ENCODE peak calls at places on chromosomes 13 and 19, in six cellular contexts. Y is iris pigment epithelial cell; I is activated T-cell treated with anti-CD3 and anti-CD28 coated beads, Interleukin-2, amount 50 U/mL, for 48 hours; E is stimulated activated CD8-positive, alpha-beta memory T cell treated with anti-CD3 and anti-CD28 coated beads, Interleukin-4, amount 100 ng/mL, for 1 hour; X is HuH-7; J is NB4. C is an unnamed sample.

GRCh38 chr19:572891-573825 is 762 bp downstream of the BSG start:
- DNase-seq in X (no peak), Y (peak), E (no peak), J (peak), I (peak), C (no peak)

GRCh38 chr13:42255854-42256253 is 16.1 kb upstream of the AKAP11 start:
- DNase-seq in I (no peak), E (no peak), J (no peak), Y (no peak), X (no peak), C (no peak)

GRCh38 chr19:46840157-46840942 is 10.3 kb downstream of the AP2S1 start:
- DNase-seq in Y (peak), X (peak), I (peak), E (no peak), J (peak), C (no peak)

GRCh38 chr13:62684359-62684758 is 1268.7 kb upstream of the PCDH20 start:
- DNase-seq in I (no peak), Y (no peak), J (no peak), X (no peak), E (no peak), C (no peak)

GRCh38 chr19:32294871-32295438 is 50.5 kb upstream of the ZNF507 start:
- DNase-seq in J (no peak), X (no peak), Y (no peak), I (no peak), E (no peak), C (no peak)

GRCh38 chr13:41001695-41002094 is 17.4 kb downstream of the ELF1 start:
- DNase-seq in I (no peak), E (no peak), Y (no peak), X (no peak), J (no peak), C (no peak)

GRCh38 chr13:30714629-30715028 is 20.7 kb upstream of the ALOX5AP start:
- DNase-seq in J (no peak), E (no peak), X (no peak), I (no peak), Y (no peak), C (no peak)

GRCh38 chr19:55300821-55301458 is 17.1 kb downstream of the BRSK1 start:
- DNase-seq in I (no peak), X (no peak), J (no peak), Y (no peak), E (no peak), C (no peak)

GRCh38 chr19:940591-941291 is 14.9 kb downstream of the ARID3A start:
- DNase-seq in E (no peak), I (peak), X (no peak), Y (no peak), J (no peak), C (no peak)

GRCh38 chr13:35703061-35703460 is 226.6 kb upstream of the MAB21L1 start:
- DNase-seq in E (no peak), J (no peak), X (no peak), Y (no peak), I (no peak), C (no peak)

GRCh38 chr13:24112791-24113190 is 47.7 kb upstream of the SPATA13 start:
- DNase-seq in I (no peak), E (no peak), X (no peak), Y (peak), J (no peak), C (no peak)

GRCh38 chr13:59413121-59413520 is 750.6 kb downstream of the DIAPH3 start:
- DNase-seq in X (no peak), Y (peak), E (no peak), I (no peak), J (peak), C (no peak)

GRCh38 chr19:2680808-2681207 is 21.7 kb downstream of the GNG7 start:
- DNase-seq in E (no peak), I (no peak), Y (no peak), X (no peak), J (no peak), C (no peak)

GRCh38 chr19:49160450-49161189 is 3.0 kb downstream of the TRPM4 start:
- DNase-seq in E (no peak), I (no peak), X (no peak), Y (no peak), J (no peak), C (no peak)

GRCh38 chr19:41411682-41412265 is 14.2 kb downstream of the BCKDHA start:
- DNase-seq in Y (no peak), I (no peak), E (no peak), J (no peak), X (no peak), C (no peak)

GRCh38 chr19:54045771-54046170 is 17.9 kb downstream of the VSTM1 start:
- DNase-seq in E (no peak), I (no peak), Y (no peak), J (no peak), X (no peak), C (no peak)

GRCh38 chr13:70162141-70162540 is 53.9 kb upstream of the KLHL1 start:
- DNase-seq in J (no peak), E (no peak), X (no peak), Y (no peak), I (no peak), C (peak)

GRCh38 chr19:17889609-17890214 is 18.0 kb downstream of the SLC5A5 start:
- DNase-seq in E (no peak), J (peak), I (no peak), X (peak), Y (peak), C (no peak)

C was measured in NCI-H1436 treated with DMSO at 0.1 percent for 48 hours.